ENCODE peak calls at places on chromosomes 4 and X, in ten cellular contexts. One of them, this sample, is unnamed.

GRCh38 chr4:86482851-86483490 is 111.1 kb upstream of the PTPN13 start:
- DNase-seq in substantia nigra: no peak
- DNase-seq in Daoy: peak
- DNase-seq in T-helper 1 cell: no peak
- DNase-seq in upper lobe of right lung: no peak
- DNase-seq in GM19239: no peak
- DNase-seq in KG1: no peak
- DNase-seq in GM20000: no peak
- DNase-seq in frontal cortex: no peak
- DNase-seq in left ventricle myocardium inferior: no peak
- DNase-seq in this sample: no peak

GRCh38 chr4:170157670-170158069 is 67.9 kb upstream of the AADAT start:
- DNase-seq in GM20000: no peak
- DNase-seq in substantia nigra: no peak
- DNase-seq in upper lobe of right lung: no peak
- DNase-seq in frontal cortex: no peak
- DNase-seq in KG1: no peak
- DNase-seq in Daoy: no peak
- DNase-seq in left ventricle myocardium inferior: no peak
- DNase-seq in T-helper 1 cell: no peak
- DNase-seq in GM19239: no peak
- DNase-seq in this sample: no peak

GRCh38 chr4:188934320-188934975 is 795.2 kb downstream of the TRIML1 start:
- DNase-seq in KG1: no peak
- DNase-seq in substantia nigra: no peak
- DNase-seq in T-helper 1 cell: no peak
- DNase-seq in GM20000: no peak
- DNase-seq in GM19239: no peak
- DNase-seq in left ventricle myocardium inferior: no peak
- DNase-seq in Daoy: peak
- DNase-seq in upper lobe of right lung: no peak
- DNase-seq in frontal cortex: no peak
- DNase-seq in this sample: no peak

GRCh38 chr4:24753519-24753918 is 41.9 kb upstream of the SOD3 start:
- DNase-seq in upper lobe of right lung: no peak
- DNase-seq in KG1: no peak
- DNase-seq in Daoy: peak
- DNase-seq in GM19239: no peak
- DNase-seq in GM20000: no peak
- DNase-seq in substantia nigra: no peak
- DNase-seq in frontal cortex: no peak
- DNase-seq in T-helper 1 cell: no peak
- DNase-seq in left ventricle myocardium inferior: no peak
- DNase-seq in this sample: no peak

GRCh38 chr4:80751200-80751599 is 279.3 kb upstream of the BMP3 start:
- DNase-seq in T-helper 1 cell: no peak
- DNase-seq in frontal cortex: no peak
- DNase-seq in upper lobe of right lung: no peak
- DNase-seq in GM20000: no peak
- DNase-seq in substantia nigra: no peak
- DNase-seq in KG1: no peak
- DNase-seq in GM19239: no peak
- DNase-seq in Daoy: no peak
- DNase-seq in left ventricle myocardium inferior: no peak
- DNase-seq in this sample: no peak

GRCh38 chrX:41245641-41246040 is 88.3 kb upstream of the DDX3X start:
- DNase-seq in frontal cortex: no peak
- DNase-seq in Daoy: no peak
- DNase-seq in KG1: no peak
- DNase-seq in GM20000: no peak
- DNase-seq in upper lobe of right lung: no peak
- DNase-seq in substantia nigra: no peak
- DNase-seq in T-helper 1 cell: no peak
- DNase-seq in left ventricle myocardium inferior: no peak
- DNase-seq in GM19239: no peak
- DNase-seq in this sample: no peak

GRCh38 chr4:181569553-181569952 is 673.6 kb upstream of the TENM3 start:
- DNase-seq in left ventricle myocardium inferior: no peak
- DNase-seq in frontal cortex: peak
- DNase-seq in T-helper 1 cell: no peak
- DNase-seq in upper lobe of right lung: no peak
- DNase-seq in GM19239: no peak
- DNase-seq in KG1: peak
- DNase-seq in substantia nigra: no peak
- DNase-seq in GM20000: peak
- DNase-seq in Daoy: peak
- DNase-seq in this sample: no peak

GRCh38 chr4:124946696-124947095 is 234.2 kb upstream of the ANKRD50 start:
- DNase-seq in GM19239: no peak
- DNase-seq in substantia nigra: no peak
- DNase-seq in left ventricle myocardium inferior: no peak
- DNase-seq in Daoy: no peak
- DNase-seq in upper lobe of right lung: no peak
- DNase-seq in T-helper 1 cell: no peak
- DNase-seq in GM20000: no peak
- DNase-seq in frontal cortex: no peak
- DNase-seq in KG1: no peak
- DNase-seq in this sample: no peak

GRCh38 chr4:174262624-174263444 is 20.6 kb downstream of the FBXO8 start:
- DNase-seq in substantia nigra: no peak
- DNase-seq in GM19239: no peak
- DNase-seq in T-helper 1 cell: no peak
- DNase-seq in upper lobe of right lung: no peak
- DNase-seq in Daoy: no peak
- DNase-seq in KG1: no peak
- DNase-seq in frontal cortex: no peak
- DNase-seq in left ventricle myocardium inferior: no peak
- DNase-seq in GM20000: no peak
- DNase-seq in this sample: no peak

GRCh38 chr4:141275834-141276233 is 55.1 kb downstream of the ZNF330 start:
- DNase-seq in upper lobe of right lung: no peak
- DNase-seq in frontal cortex: no peak
- DNase-seq in GM19239: no peak
- DNase-seq in GM20000: no peak
- DNase-seq in Daoy: peak
- DNase-seq in T-helper 1 cell: no peak
- DNase-seq in left ventricle myocardium inferior: no peak
- DNase-seq in KG1: no peak
- DNase-seq in substantia nigra: no peak
- DNase-seq in this sample: no peak

GRCh38 chr4:46648088-46648744 is 258.3 kb upstream of the GABRA2 start:
- DNase-seq in upper lobe of right lung: no peak
- DNase-seq in GM19239: peak
- DNase-seq in KG1: no peak
- DNase-seq in frontal cortex: no peak
- DNase-seq in GM20000: peak
- DNase-seq in Daoy: no peak
- DNase-seq in substantia nigra: no peak
- DNase-seq in T-helper 1 cell: no peak
- DNase-seq in left ventricle myocardium inferior: no peak
- DNase-seq in this sample: no peak

GRCh38 chrX:47643926-47644325 is 6.4 kb downstream of the ELK1 start:
- DNase-seq in substantia nigra: no peak
- DNase-seq in Daoy: no peak
- DNase-seq in upper lobe of right lung: no peak
- DNase-seq in left ventricle myocardium inferior: no peak
- DNase-seq in GM20000: no peak
- DNase-seq in KG1: no peak
- DNase-seq in frontal cortex: no peak
- DNase-seq in GM19239: no peak
- DNase-seq in T-helper 1 cell: no peak
- DNase-seq in this sample: no peak

GRCh38 chr4:70059149-70059548 is 8.9 kb downstream of the HTN1 start:
- DNase-seq in Daoy: no peak
- DNase-seq in T-helper 1 cell: no peak
- DNase-seq in GM19239: no peak
- DNase-seq in frontal cortex: no peak
- DNase-seq in left ventricle myocardium inferior: no peak
- DNase-seq in upper lobe of right lung: no peak
- DNase-seq in substantia nigra: no peak
- DNase-seq in GM20000: no peak
- DNase-seq in KG1: no peak
- DNase-seq in this sample: no peak

GRCh38 chr4:128600410-128600809 is 209.1 kb upstream of the JADE1 start:
- DNase-seq in frontal cortex: no peak
- DNase-seq in substantia nigra: peak
- DNase-seq in Daoy: no peak
- DNase-seq in GM19239: no peak
- DNase-seq in T-helper 1 cell: no peak
- DNase-seq in upper lobe of right lung: no peak
- DNase-seq in GM20000: no peak
- DNase-seq in left ventricle myocardium inferior: no peak
- DNase-seq in KG1: no peak
- DNase-seq in this sample: no peak

GRCh38 chr4:138666366-138666765 is 349.2 kb upstream of the NOCT start:
- DNase-seq in GM20000: no peak
- DNase-seq in upper lobe of right lung: no peak
- DNase-seq in Daoy: peak
- DNase-seq in left ventricle myocardium inferior: no peak
- DNase-seq in frontal cortex: no peak
- DNase-seq in GM19239: no peak
- DNase-seq in T-helper 1 cell: no peak
- DNase-seq in KG1: no peak
- DNase-seq in substantia nigra: peak
- DNase-seq in this sample: no peak

GRCh38 chr4:76585897-76586360 is 150.9 kb downstream of the SHROOM3 start:
- DNase-seq in KG1: no peak
- DNase-seq in left ventricle myocardium inferior: peak
- DNase-seq in substantia nigra: peak
- DNase-seq in upper lobe of right lung: peak
- DNase-seq in GM20000: peak
- DNase-seq in frontal cortex: peak
- DNase-seq in Daoy: peak
- DNase-seq in GM19239: peak
- DNase-seq in T-helper 1 cell: no peak
- DNase-seq in this sample: peak

GRCh38 chr4:79325864-79326328 is at the start of gene NAA11:
- DNase-seq in frontal cortex: no peak
- DNase-seq in Daoy: peak
- DNase-seq in T-helper 1 cell: no peak
- DNase-seq in substantia nigra: no peak
- DNase-seq in GM20000: no peak
- DNase-seq in upper lobe of right lung: no peak
- DNase-seq in GM19239: no peak
- DNase-seq in KG1: no peak
- DNase-seq in left ventricle myocardium inferior: no peak
- DNase-seq in this sample: no peak

This sample was measured in GM12892.